ENCODE peak calls at places on chromosome 7, in eight cellular contexts. D is neuronal stem cell; G is EL; T is retina; A is stimulated activated CD4-positive, alpha-beta T cell treated with anti-CD3 and anti-CD28 coated beads, Interleukin-12 subunit alpha, Interleukin-12 subunit beta, amount 100 ng/mL, for 24 hours; K is ELR; E is colonic mucosa; W is NCI-H345. R is an unnamed sample.

GRCh38 chr7:31073486-31074383 is 21.6 kb downstream of the ADCYAP1R1 start:
- DNase-seq in A (no peak), G (peak; percentile 64), E (no peak), K (peak; percentile 77), D (no peak), W (no peak), T (no peak), R (no peak)

GRCh38 chr7:123723913-123724312 is 24.9 kb downstream of the WASL start:
- DNase-seq in K (no peak), G (no peak), T (no peak), E (no peak), A (no peak), D (no peak), W (no peak), R (no peak)

GRCh38 chr7:138278601-138279000 is 181.5 kb upstream of the TRIM24 start:
- DNase-seq in T (no peak), G (peak; percentile 36), E (no peak), A (no peak), W (no peak), K (peak; percentile 13), D (no peak), R (no peak)

GRCh38 chr7:131029002-131029401 is 295.0 kb upstream of the KLF14 start:
- DNase-seq in G (no peak), A (no peak), E (no peak), K (no peak), T (no peak), W (no peak), D (no peak), R (no peak)

GRCh38 chr7:156816943-156817572 is 75.9 kb downstream of the LMBR1 start:
- DNase-seq in T (no peak), A (no peak), G (no peak), W (peak; percentile 2), K (peak; percentile 49), D (no peak), E (no peak), R (no peak)

GRCh38 chr7:36272211-36272566 is 117.5 kb upstream of the ANLN start:
- DNase-seq in D (no peak), E (no peak), G (no peak), A (no peak), W (no peak), K (no peak), T (no peak), R (no peak)

GRCh38 chr7:24911213-24911603 is 68.8 kb downstream of the OSBPL3 start:
- DNase-seq in W (peak; percentile 46), K (no peak), T (no peak), E (no peak), D (no peak), G (no peak), A (no peak), R (no peak)

GRCh38 chr7:33745934-33746333 is 159.4 kb upstream of the BMPER start:
- DNase-seq in A (no peak), W (no peak), K (peak; percentile 66), E (no peak), G (peak; percentile 47), D (no peak), T (no peak), R (no peak)

R was measured in HEK293T.